ENCODE peak calls at places on chromosomes 11 and 22, in six cellular contexts. I is globus pallidus, Z is AG09319, V is A549, D is activated gamma-delta T cell, F is Kasumi-1. G is an unnamed sample.

GRCh38 chr22:31944700-31945477 is 554 bp downstream of the YWHAH start:
- DNase-seq in I (no peak), Z (no peak), F (peak), D (no peak), V (no peak), G (peak)

GRCh38 chr11:394034-394857 is at the start of gene PKP3:
- DNase-seq in Z (no peak), I (no peak), V (peak), F (no peak), D (no peak), G (peak)

GRCh38 chr11:44136176-44136945 is 40.9 kb downstream of the EXT2 start:
- DNase-seq in Z (no peak), F (no peak), V (no peak), D (no peak), I (no peak), G (no peak)

GRCh38 chr11:35585411-35585810 is 32.8 kb upstream of the FJX1 start:
- DNase-seq in F (no peak), V (no peak), D (no peak), I (no peak), Z (no peak), G (no peak)

GRCh38 chr11:57647960-57648776 is 1.5 kb downstream of the YPEL4 start:
- DNase-seq in F (peak), V (no peak), I (no peak), Z (no peak), D (no peak), G (no peak)

GRCh38 chr22:46421272-46421671 is 85.8 kb downstream of the TRMU start:
- DNase-seq in F (no peak), I (no peak), V (no peak), D (peak), Z (no peak), G (no peak)

GRCh38 chr11:10096987-10097386 is 197.0 kb downstream of the SBF2 start:
- DNase-seq in Z (no peak), I (no peak), D (no peak), F (no peak), V (no peak), G (no peak)

GRCh38 chr11:70135142-70136132 is 57.3 kb downstream of the ANO1 start:
- DNase-seq in I (no peak), F (no peak), V (no peak), D (no peak), Z (no peak), G (no peak)

GRCh38 chr11:56916609-56917008 is 72.1 kb upstream of the OR5AK2 start:
- DNase-seq in I (no peak), D (no peak), F (no peak), Z (no peak), V (no peak), G (no peak)

GRCh38 chr11:11521306-11522002 is 100.4 kb downstream of the GALNT18 start:
- DNase-seq in F (no peak), D (no peak), I (no peak), V (no peak), Z (no peak), G (no peak)

GRCh38 chr22:26756675-26757293 is 99.4 kb downstream of the MIAT start:
- DNase-seq in D (no peak), I (peak), F (peak), Z (no peak), V (no peak), G (no peak)

GRCh38 chr11:7579226-7579825 is 65.5 kb downstream of the PPFIBP2 start:
- DNase-seq in F (no peak), I (peak), Z (peak), D (no peak), V (no peak), G (no peak)

GRCh38 chr11:112212290-112212689 is 13.9 kb upstream of the PTS start:
- DNase-seq in I (no peak), V (no peak), F (no peak), D (no peak), Z (no peak), G (no peak)

GRCh38 chr22:23763579-23764331 is 965 bp downstream of the C22orf15 start:
- DNase-seq in V (no peak), I (no peak), F (no peak), D (peak), Z (no peak), G (no peak)

GRCh38 chr11:45543808-45544422 is 121.5 kb downstream of the CHST1 start:
- DNase-seq in V (peak), Z (no peak), F (peak), I (no peak), D (no peak), G (no peak)

GRCh38 chr11:71998649-71999310 is at the start of gene IL18BP:
- DNase-seq in F (peak), D (no peak), Z (no peak), I (peak), V (no peak), G (no peak)

GRCh38 chr11:1060885-1061616 is 13.6 kb upstream of the MUC2 start:
- DNase-seq in V (peak), Z (peak), F (no peak), D (no peak), I (no peak), G (peak)

GRCh38 chr11:69854719-69855118 is 35.5 kb upstream of the FGF3 start:
- DNase-seq in D (no peak), V (peak), I (no peak), Z (no peak), F (no peak), G (peak)

GRCh38 chr11:57444362-57445074 is 15.8 kb upstream of the RTN4RL2 start:
- DNase-seq in V (peak), F (no peak), Z (no peak), I (no peak), D (no peak), G (peak)

GRCh38 chr11:97739892-97740782 is 1280.6 kb upstream of the CNTN5 start:
- DNase-seq in I (no peak), D (no peak), F (no peak), V (no peak), Z (no peak), G (no peak)

GRCh38 chr11:74822187-74822586 is 73.5 kb downstream of the RNF169 start:
- DNase-seq in V (no peak), F (no peak), I (peak), D (no peak), Z (peak), G (no peak)

GRCh38 chr11:13384837-13385417 is 78.1 kb downstream of the BTBD10 start:
- DNase-seq in V (peak), D (no peak), Z (peak), I (peak), F (peak), G (peak)

GRCh38 chr11:128503231-128503991 is 83.9 kb downstream of the ETS1 start:
- DNase-seq in I (no peak), V (no peak), D (no peak), Z (no peak), F (no peak), G (no peak)

GRCh38 chr22:26304730-26305129 is 124.3 kb upstream of the ASPHD2 start:
- DNase-seq in I (no peak), D (no peak), F (no peak), V (no peak), Z (no peak), G (no peak)

GRCh38 chr11:33706961-33707360 is 6.3 kb upstream of the C11orf91 start:
- DNase-seq in F (no peak), Z (no peak), I (no peak), D (no peak), V (no peak), G (no peak)

GRCh38 chr11:115765803-115766239 is 261.6 kb upstream of the CADM1 start:
- DNase-seq in V (peak), F (no peak), I (no peak), D (no peak), Z (no peak), G (peak)

GRCh38 chr11:1619449-1619848 is 2.5 kb downstream of the KRTAP5-4 start:
- DNase-seq in D (no peak), I (no peak), F (no peak), V (no peak), Z (no peak), G (no peak)

GRCh38 chr11:110522456-110522855 is 92.7 kb downstream of the FDX1 start:
- DNase-seq in F (peak), I (peak), Z (no peak), D (no peak), V (no peak), G (no peak)

GRCh38 chr11:103850419-103851165 is 185.8 kb upstream of the DDI1 start:
- DNase-seq in F (no peak), I (no peak), V (no peak), Z (no peak), D (no peak), G (no peak)

GRCh38 chr11:47233989-47234668 is 14.5 kb downstream of the ACP2 start:
- DNase-seq in F (peak), Z (no peak), V (peak), I (no peak), D (no peak), G (no peak)